ENCODE peak calls at places on chromosomes 5 and 9, in ten cellular contexts. R, G, E, M, H, N, C, I, L and B are unnamed samples.

GRCh38 chr9:77910216-77910615 is 121.4 kb downstream of the GNAQ start:
- DNase-seq in R (no peak), L (no peak), G (peak; percentile 42), M (no peak), C (no peak), H (no peak), I (no peak), E (no peak), N (no peak), B (no peak)

GRCh38 chr5:176768174-176768970 is 42.0 kb upstream of the UNC5A start:
- DNase-seq in I (no peak), H (no peak), G (no peak), C (no peak), M (no peak), R (no peak), N (no peak), L (peak; percentile 79), E (no peak), B (no peak)

GRCh38 chr9:85431396-85432102 is 310.2 kb downstream of the AGTPBP1 start:
- DNase-seq in C (no peak), I (no peak), R (no peak), N (peak; percentile 4), M (no peak), L (no peak), G (no peak), H (no peak), E (peak; percentile 75), B (no peak)

GRCh38 chr9:128548876-128549275 is 3.5 kb upstream of the SPTAN1 start:
- DNase-seq in H (no peak), E (no peak), N (no peak), M (no peak), C (no peak), R (no peak), I (no peak), G (no peak), L (no peak), B (no peak)

GRCh38 chr5:318931-319601 is 2.4 kb upstream of the AHRR start:
- DNase-seq in H (no peak), R (no peak), E (no peak), L (peak; percentile 82), C (no peak), G (no peak), N (peak; percentile 54), M (no peak), I (peak; percentile 12), B (no peak)

GRCh38 chr9:2691626-2692025 is 25.7 kb upstream of the KCNV2 start:
- DNase-seq in C (no peak), M (no peak), R (no peak), N (no peak), E (peak; percentile 5), G (no peak), L (no peak), H (no peak), I (no peak), B (no peak)

GRCh38 chr5:138349842-138350635 is 2.4 kb upstream of the KDM3B start:
- DNase-seq in H (no peak), G (no peak), M (no peak), R (peak; percentile 22), I (no peak), E (peak; percentile 67), C (no peak), N (no peak), L (no peak), B (peak; percentile 27)

GRCh38 chr9:124784503-124784902 is 7.6 kb downstream of the OLFML2A start:
- DNase-seq in N (no peak), M (no peak), E (no peak), H (no peak), I (no peak), L (no peak), G (no peak), R (no peak), C (no peak), B (peak; percentile 77)

GRCh38 chr9:21750021-21750735 is 52.3 kb upstream of the MTAP start:
- DNase-seq in I (no peak), L (no peak), G (no peak), N (no peak), H (no peak), E (peak; percentile 75), R (no peak), C (no peak), M (no peak), B (no peak)

GRCh38 chr9:106828082-106828481 is 34.9 kb upstream of the ZNF462 start:
- DNase-seq in L (no peak), C (no peak), H (no peak), I (no peak), G (no peak), M (no peak), E (no peak), R (no peak), N (peak; percentile 60), B (no peak)

GRCh38 chr9:136079211-136079915 is 15.7 kb downstream of the NACC2 start:
- DNase-seq in I (no peak), L (no peak), G (no peak), C (no peak), M (no peak), E (no peak), N (no peak), H (no peak), R (no peak), B (no peak)

GRCh38 chr5:132753135-132753987 is 6.1 kb downstream of the CCNI2 start:
- DNase-seq in C (no peak), L (no peak), N (peak; percentile 54), G (no peak), I (no peak), M (no peak), R (no peak), H (no peak), E (no peak), B (peak; percentile 43)

GRCh38 chr9:124764774-124765438 is 6.2 kb downstream of the NR6A1 start:
- DNase-seq in R (no peak), C (no peak), G (no peak), M (no peak), H (no peak), I (no peak), N (peak; percentile 46), L (no peak), E (no peak), B (no peak)

GRCh38 chr5:78648359-78649219 is at the start of gene LHFPL2:
- DNase-seq in I (peak; percentile 86), R (peak; percentile 71), L (peak; percentile 92), N (peak; percentile 88), E (peak; percentile 74), M (peak; percentile 76), H (no peak), C (no peak), G (peak; percentile 13), B (peak; percentile 78)

GRCh38 chr9:128150594-128151342 is 1.5 kb downstream of the LCN2 start:
- DNase-seq in I (no peak), M (no peak), G (no peak), C (no peak), E (no peak), L (no peak), N (peak; percentile 58), H (no peak), R (no peak), B (no peak)

GRCh38 chr5:158537343-158537742 is 562.4 kb downstream of the EBF1 start:
- DNase-seq in R (no peak), M (no peak), L (no peak), G (no peak), N (no peak), I (no peak), C (no peak), H (no peak), E (no peak), B (no peak)

GRCh38 chr9:99588299-99588698 is 233.4 kb upstream of the NR4A3 start:
- DNase-seq in N (no peak), L (no peak), E (no peak), M (no peak), G (no peak), C (no peak), I (no peak), H (no peak), R (no peak), B (no peak)

GRCh38 chr5:10594591-10595210 is 30.8 kb downstream of the ANKRD33B start:
- DNase-seq in E (peak; percentile 79), C (no peak), H (no peak), N (no peak), M (no peak), L (peak; percentile 60), R (peak; percentile 90), I (no peak), G (no peak), B (no peak)